ENCODE peak calls at places on chromosome 14, in ten cellular contexts. C, N, Z, T, X, R, V, H, Y and A are unnamed samples.

GRCh38 chr14:46074061-46074460 is 577.5 kb downstream of the RPL10L start:
- DNase-seq in C (no peak), N (no peak), Z (no peak), T (no peak), X (no peak), R (no peak), V (no peak), H (no peak), Y (no peak), A (no peak)

GRCh38 chr14:75979071-75979571 is 2.7 kb downstream of the TGFB3 start:
- DNase-seq in C (no peak), N (no peak), Z (peak), T (no peak), X (peak), R (no peak), V (no peak), H (no peak), Y (no peak), A (peak)

GRCh38 chr14:66379116-66379515 is 107.1 kb upstream of the CCDC196 start:
- DNase-seq in C (no peak), N (peak), Z (no peak), T (peak), X (no peak), R (no peak), V (no peak), H (no peak), Y (no peak), A (no peak)

GRCh38 chr14:37865719-37866549 is 270.5 kb downstream of the TTC6 start:
- DNase-seq in C (no peak), N (no peak), Z (no peak), T (no peak), X (no peak), R (no peak), V (no peak), H (no peak), Y (no peak), A (no peak)

GRCh38 chr14:75821828-75822521 is 159.8 kb downstream of the TGFB3 start:
- DNase-seq in C (no peak), N (no peak), Z (peak), T (no peak), X (peak), R (no peak), V (no peak), H (no peak), Y (no peak), A (peak)

GRCh38 chr14:31712244-31713127 is 151.3 kb downstream of the NUBPL start:
- DNase-seq in C (no peak), N (no peak), Z (no peak), T (no peak), X (no peak), R (no peak), V (no peak), H (no peak), Y (no peak), A (no peak)

GRCh38 chr14:65850429-65851145 is 438.1 kb downstream of the FUT8 start:
- DNase-seq in C (no peak), N (no peak), Z (peak), T (no peak), X (peak), R (no peak), V (no peak), H (peak), Y (peak), A (no peak)

GRCh38 chr14:81565441-81566290 is 32.0 kb upstream of the SEL1L start:
- DNase-seq in C (peak), N (no peak), Z (peak), T (no peak), X (no peak), R (no peak), V (no peak), H (no peak), Y (no peak), A (peak)

GRCh38 chr14:77069551-77069950 is 28.5 kb upstream of the CIPC start:
- DNase-seq in C (no peak), N (no peak), Z (no peak), T (no peak), X (no peak), R (no peak), V (no peak), H (no peak), Y (no peak), A (no peak)